ENCODE peak calls at places on chromosomes 5 and 9, in ten cellular contexts. E, U, P, M, X, K, Q, L, G and V are unnamed samples.

GRCh38 chr5:6719417-6719816 is 6.2 kb downstream of the TENT4A start:
- DNase-seq in P (no peak), U (no peak), K (no peak), E (no peak), G (no peak), Q (no peak), M (peak), X (no peak), L (no peak), V (no peak)

GRCh38 chr5:169183581-169183980 is 117.4 kb downstream of the SLIT3 start:
- DNase-seq in U (peak), Q (no peak), X (peak), K (no peak), L (no peak), M (no peak), E (no peak), G (no peak), P (no peak), V (no peak)

GRCh38 chr5:127492854-127493738 is 24.3 kb upstream of the PRRC1 start:
- DNase-seq in L (peak), M (no peak), U (peak), Q (no peak), K (peak), P (no peak), X (peak), G (peak), E (no peak), V (peak)

GRCh38 chr5:160850439-160850838 is 1.6 kb downstream of the ATP10B start:
- DNase-seq in G (no peak), Q (no peak), U (no peak), X (no peak), L (no peak), P (no peak), K (no peak), M (no peak), E (no peak), V (no peak)

GRCh38 chr5:38827525-38827924 is 18.3 kb upstream of the OSMR start:
- DNase-seq in E (no peak), X (peak), L (no peak), K (peak), U (peak), P (no peak), G (peak), Q (no peak), M (no peak), V (no peak)

GRCh38 chr5:40587284-40587882 is 92.3 kb upstream of the PTGER4 start:
- DNase-seq in E (no peak), Q (no peak), U (no peak), K (no peak), X (no peak), L (no peak), P (no peak), G (peak), M (no peak), V (no peak)

GRCh38 chr9:36063804-36064447 is 27.2 kb downstream of the RECK start:
- DNase-seq in X (no peak), Q (no peak), M (no peak), G (peak), U (peak), K (peak), L (no peak), P (no peak), E (no peak), V (no peak)

GRCh38 chr5:176787676-176788075 is 22.7 kb upstream of the UNC5A start:
- DNase-seq in Q (no peak), X (no peak), K (no peak), L (no peak), G (no peak), M (no peak), P (no peak), E (no peak), U (no peak), V (no peak)

GRCh38 chr5:34522599-34523381 is 133.3 kb upstream of the RAI14 start:
- DNase-seq in M (peak), Q (peak), G (peak), L (no peak), K (peak), E (no peak), X (peak), P (peak), U (peak), V (peak)

GRCh38 chr9:95877984-95878383 is 2.5 kb downstream of the ERCC6L2 start:
- DNase-seq in E (no peak), P (no peak), K (no peak), L (no peak), Q (no peak), X (no peak), U (no peak), G (no peak), M (no peak), V (no peak)

GRCh38 chr5:14090290-14090689 is 52.9 kb upstream of the TRIO start:
- DNase-seq in L (no peak), G (no peak), K (no peak), X (no peak), Q (no peak), M (no peak), P (no peak), U (no peak), E (no peak), V (no peak)

GRCh38 chr9:131627846-131628820 is 82.8 kb downstream of the PRRT1B start:
- DNase-seq in P (no peak), G (peak), X (no peak), Q (no peak), U (peak), M (peak), L (no peak), K (peak), E (peak), V (peak)

GRCh38 chr9:109381011-109381729 is 60.3 kb upstream of the EPB41L4B start:
- DNase-seq in X (no peak), G (peak), L (no peak), E (no peak), M (no peak), U (peak), Q (no peak), P (no peak), K (no peak), V (peak)

GRCh38 chr9:90921104-90921503 is 119.5 kb downstream of the SYK start:
- DNase-seq in P (peak), Q (no peak), G (no peak), K (peak), E (no peak), L (no peak), X (no peak), M (no peak), U (no peak), V (no peak)

GRCh38 chr5:134938020-134938419 is 29.7 kb upstream of the CATSPER3 start:
- DNase-seq in X (no peak), E (no peak), G (no peak), U (no peak), K (no peak), L (no peak), P (no peak), M (no peak), Q (no peak), V (no peak)

GRCh38 chr9:92718086-92719001 is 46.3 kb downstream of the BICD2 start:
- DNase-seq in U (no peak), L (no peak), K (no peak), M (no peak), X (no peak), E (no peak), Q (no peak), P (no peak), G (no peak), V (no peak)

GRCh38 chr5:134551891-134552290 is 26.4 kb downstream of the JADE2 start:
- DNase-seq in E (no peak), M (no peak), U (no peak), P (no peak), Q (no peak), K (no peak), L (peak), X (no peak), G (peak), V (no peak)

GRCh38 chr5:153998768-153999167 is 39.9 kb downstream of the FAM114A2 start:
- DNase-seq in U (no peak), P (no peak), Q (no peak), X (no peak), K (no peak), M (no peak), E (no peak), G (no peak), L (no peak), V (no peak)

GRCh38 chr5:75051217-75051751 is 1.1 kb downstream of the GCNT4 start:
- DNase-seq in G (no peak), X (no peak), E (no peak), K (no peak), L (no peak), Q (no peak), M (peak), U (no peak), P (no peak), V (no peak)

GRCh38 chr9:131503626-131504465 is 1.1 kb downstream of the POMT1 start:
- DNase-seq in L (peak), G (peak), P (no peak), M (no peak), E (peak), K (no peak), X (no peak), U (peak), Q (no peak), V (no peak)

GRCh38 chr9:33228606-33229005 is 11.4 kb upstream of the SPINK4 start:
- DNase-seq in U (no peak), E (no peak), L (no peak), P (no peak), K (no peak), M (no peak), Q (no peak), G (no peak), X (no peak), V (no peak)

GRCh38 chr5:107466233-107466769 is 204.4 kb downstream of the EFNA5 start:
- DNase-seq in Q (no peak), X (no peak), P (no peak), U (peak), K (peak), L (peak), G (peak), M (no peak), E (no peak), V (no peak)

GRCh38 chr5:115815693-115816225 is 700 bp downstream of the CDO1 start:
- DNase-seq in Q (no peak), P (peak), M (no peak), X (no peak), L (peak), U (peak), G (no peak), E (no peak), K (no peak), V (no peak)

GRCh38 chr5:170327802-170328201 is 30.2 kb upstream of the LCP2 start:
- DNase-seq in G (no peak), E (no peak), L (no peak), M (no peak), Q (no peak), P (no peak), U (no peak), K (no peak), X (no peak), V (no peak)

GRCh38 chr5:35138232-35138631 is 90.5 kb upstream of the AGXT2 start:
- DNase-seq in G (peak), E (no peak), X (no peak), P (no peak), M (no peak), L (no peak), U (peak), Q (no peak), K (peak), V (no peak)

GRCh38 chr5:115816226-115817042 is at the start of gene CDO1:
- DNase-seq in Q (peak), K (peak), L (peak), E (no peak), X (no peak), P (peak), G (peak), U (peak), M (no peak), V (no peak)

GRCh38 chr9:131167146-131167692 is 41.8 kb downstream of the NUP214 start:
- DNase-seq in E (no peak), K (peak), Q (no peak), G (no peak), M (no peak), L (no peak), P (no peak), U (peak), X (no peak), V (no peak)

GRCh38 chr5:90345684-90346083 is 63.9 kb downstream of the CETN3 start:
- DNase-seq in X (no peak), L (no peak), E (no peak), P (no peak), Q (no peak), M (no peak), U (no peak), G (no peak), K (no peak), V (no peak)

GRCh38 chr5:90890183-90890582 is 331.6 kb downstream of the ADGRV1 start:
- DNase-seq in X (no peak), K (no peak), L (no peak), M (no peak), Q (no peak), G (no peak), P (no peak), E (no peak), U (no peak), V (no peak)

GRCh38 chr9:127525426-127526188 is 74.3 kb downstream of the LRSAM1 start:
- DNase-seq in Q (no peak), M (no peak), E (no peak), U (peak), G (peak), P (no peak), K (peak), L (no peak), X (no peak), V (no peak)

GRCh38 chr5:64775288-64775687 is 6.6 kb downstream of the CWC27 start:
- DNase-seq in Q (no peak), P (no peak), K (no peak), L (no peak), U (no peak), M (no peak), E (no peak), X (no peak), G (no peak), V (no peak)

GRCh38 chr5:154309361-154309725 is 118.8 kb downstream of the GALNT10 start:
- DNase-seq in L (peak), Q (no peak), X (no peak), U (peak), P (no peak), E (no peak), G (peak), K (peak), M (no peak), V (no peak)

GRCh38 chr5:122775713-122776084 is 819 bp downstream of the SNX2 start:
- DNase-seq in L (peak), K (peak), Q (no peak), U (peak), X (no peak), P (no peak), G (no peak), M (no peak), E (no peak), V (no peak)

GRCh38 chr5:53429706-53430105 is 50.7 kb upstream of the FST start:
- DNase-seq in K (no peak), G (peak), M (no peak), L (no peak), P (no peak), E (no peak), Q (no peak), X (no peak), U (peak), V (no peak)

GRCh38 chr9:104923289-104923688 is 4.7 kb downstream of the ABCA1 start:
- DNase-seq in L (no peak), K (peak), M (no peak), E (no peak), U (peak), G (peak), P (no peak), X (no peak), Q (no peak), V (no peak)

GRCh38 chr5:26868504-26868903 is 169.9 kb downstream of the CDH9 start:
- DNase-seq in Q (no peak), L (no peak), P (no peak), X (no peak), G (no peak), M (no peak), U (no peak), E (no peak), K (no peak), V (no peak)

GRCh38 chr9:136848393-136849037 is 694 bp upstream of the PHPT1 start:
- DNase-seq in P (peak), K (no peak), X (no peak), G (no peak), L (no peak), E (no peak), Q (no peak), M (peak), U (peak), V (no peak)

GRCh38 chr9:136847827-136848392 is 1.3 kb upstream of the PHPT1 start:
- DNase-seq in X (no peak), E (peak), U (peak), L (peak), G (peak), K (peak), M (peak), P (peak), Q (no peak), V (peak)

GRCh38 chr9:136846376-136847064 is 2.7 kb upstream of the PHPT1 start:
- DNase-seq in P (no peak), K (no peak), E (no peak), Q (no peak), M (no peak), X (no peak), U (no peak), G (no peak), L (no peak), V (no peak)

GRCh38 chr9:136845465-136846261 is 3.4 kb downstream of the AJM1 start:
- DNase-seq in Q (no peak), M (no peak), X (no peak), U (no peak), K (no peak), P (no peak), L (no peak), G (no peak), E (no peak), V (no peak)

GRCh38 chr9:136847065-136847826 is 2.0 kb upstream of the PHPT1 start:
- DNase-seq in X (no peak), Q (no peak), E (no peak), G (peak), P (peak), M (peak), L (peak), U (peak), K (peak), V (no peak)
- H3K4me3 ChIP-seq in X (peak), Q (peak), E (peak), G (peak), P (peak), M (peak), L (peak), U (peak), K (peak), V (peak)

GRCh38 chr9:14563902-14564578 is 129.2 kb downstream of the ZDHHC21 start:
- DNase-seq in L (no peak), X (no peak), K (no peak), U (no peak), P (no peak), G (no peak), M (no peak), E (no peak), Q (no peak), V (no peak)

GRCh38 chr9:14560194-14560593 is 133.0 kb downstream of the ZDHHC21 start:
- DNase-seq in P (no peak), L (no peak), X (no peak), G (no peak), Q (no peak), M (no peak), K (no peak), E (no peak), U (no peak), V (no peak)

GRCh38 chr9:14561929-14562386 is 131.3 kb downstream of the ZDHHC21 start:
- DNase-seq in Q (no peak), L (no peak), P (no peak), G (no peak), U (no peak), E (no peak), X (no peak), M (no peak), K (no peak), V (no peak)

GRCh38 chr9:14565352-14565956 is 127.8 kb downstream of the ZDHHC21 start:
- DNase-seq in E (no peak), M (no peak), P (no peak), G (no peak), U (no peak), K (no peak), X (no peak), Q (no peak), L (no peak), V (no peak)
- TF ChIP-seq CTCF in E (no peak), M (no peak), P (no peak), G (no peak), U (no peak), K (no peak), X (no peak), Q (no peak), L (no peak), V (no peak)

GRCh38 chr5:73265641-73266040 is 92.6 kb downstream of the TMEM174 start:
- DNase-seq in G (no peak), U (no peak), E (no peak), P (no peak), M (no peak), Q (no peak), X (no peak), K (no peak), L (no peak), V (no peak)

GRCh38 chr5:73266309-73266708 is 93.3 kb downstream of the TMEM174 start:
- DNase-seq in X (no peak), U (no peak), G (no peak), K (no peak), M (no peak), E (no peak), P (no peak), L (no peak), Q (no peak), V (no peak)

GRCh38 chr5:73268826-73269225 is 95.8 kb downstream of the TMEM174 start:
- DNase-seq in P (no peak), U (no peak), G (no peak), L (no peak), Q (no peak), X (no peak), E (no peak), M (no peak), K (no peak), V (no peak)

GRCh38 chr5:73264626-73265025 is 91.6 kb downstream of the TMEM174 start:
- DNase-seq in E (no peak), P (no peak), L (no peak), G (no peak), K (no peak), X (no peak), M (no peak), Q (no peak), U (no peak), V (no peak)

DNA sequence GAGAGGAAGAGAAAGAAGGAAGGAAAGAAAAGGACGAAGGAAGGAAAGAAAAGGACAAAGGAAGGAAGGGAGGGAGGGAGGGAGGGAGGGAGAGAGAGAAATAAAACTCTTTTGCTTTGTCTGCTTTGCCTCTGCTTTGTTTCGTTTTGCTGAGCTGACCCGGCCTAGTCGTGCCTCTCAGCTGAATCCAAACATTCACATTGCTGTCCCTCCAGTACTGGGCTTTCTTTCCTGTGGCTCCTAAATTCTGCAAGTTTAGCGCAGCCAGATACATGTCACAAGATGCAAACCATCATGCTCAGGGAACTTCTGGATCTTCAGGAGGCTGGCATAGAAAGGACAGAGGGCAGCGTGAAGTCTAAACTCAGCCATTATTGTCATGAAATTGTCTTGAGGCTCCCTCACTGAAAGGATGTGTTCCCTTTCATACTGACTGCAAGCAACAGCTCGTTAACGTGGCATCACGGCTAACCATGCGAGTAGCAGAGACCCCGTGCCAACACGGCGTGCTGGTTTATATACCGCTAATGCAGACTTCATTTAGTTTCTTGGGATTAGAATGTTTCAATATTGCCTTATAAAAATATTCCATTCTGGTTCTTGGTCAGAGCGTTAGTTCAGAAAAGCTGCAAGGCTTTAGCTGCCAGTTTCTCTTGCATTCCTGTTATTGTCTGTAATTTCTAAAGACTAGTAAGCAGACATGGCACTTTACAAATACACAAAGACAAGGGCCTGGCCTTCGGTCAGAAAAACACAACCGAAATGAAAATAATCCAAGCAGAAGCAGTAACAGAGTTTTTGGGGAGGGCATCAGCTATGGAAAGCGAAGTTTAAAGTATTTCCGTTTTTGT is 94.2 kb downstream of the TMEM174 start:
- DNase-seq in L (no peak), Q (no peak), K (no peak), U (no peak), G (peak), X (no peak), E (no peak), P (no peak), M (no peak), V (no peak)
- H3K4me3 ChIP-seq in L (no peak), Q (no peak), K (no peak), U (no peak), G (no peak), X (no peak), E (no peak), P (no peak), M (no peak), V (no peak)

GRCh38 chr5:140242099-140242498 is 60.8 kb downstream of the PFDN1 start:
- DNase-seq in K (no peak), G (no peak), P (no peak), E (no peak), U (peak), Q (no peak), M (no peak), L (no peak), X (no peak), V (no peak)
- TF ChIP-seq CTCF in K (peak), G (peak), P (peak), E (no peak), U (peak), Q (no peak), M (no peak), L (no peak), X (no peak), V (no peak)

DNA sequence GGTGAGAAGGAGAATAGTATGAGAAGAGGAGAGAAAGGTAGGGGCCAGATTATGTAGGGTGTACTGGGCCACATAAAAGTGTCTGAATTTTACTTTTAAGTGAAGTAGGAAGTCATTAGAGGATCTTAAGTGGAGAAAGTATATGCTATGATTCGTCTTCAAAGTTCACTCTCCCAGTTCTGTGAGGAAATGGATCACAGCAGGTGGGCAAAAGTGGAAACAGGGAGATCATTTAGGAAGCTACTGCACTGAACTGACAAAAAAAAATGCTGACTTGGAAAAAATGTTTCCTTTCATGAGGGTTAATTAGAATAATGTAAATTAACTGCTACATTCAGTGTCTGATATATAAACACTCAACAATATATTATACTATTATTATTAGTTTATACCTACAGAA is 2.4 kb downstream of the KIF24 start:
- DNase-seq in X (no peak), G (no peak), K (no peak), M (no peak), L (no peak), E (no peak), Q (no peak), U (no peak), P (no peak), V (no peak)
- H3K4me3 ChIP-seq in X (no peak), G (no peak), K (no peak), M (no peak), L (no peak), E (no peak), Q (no peak), U (no peak), P (no peak), V (no peak)